ENCODE peak calls at places on chromosomes 13 and 19, in ten cellular contexts. D is endodermal cell, T is Caco-2, C is Peyer's patch, E is uterus, U is sigmoid colon, P is thoracic aorta, K is fibroblast of lung, H is mucosa of descending colon, N is ascending aorta. V is an unnamed sample. For H3K36me3, the result is how much of the 10 kb centered on the place peaks cover.

GRCh38 chr13:80339841-80340642 is 884 bp downstream of the SPRY2 start:
- DNase-seq in K (peak), C (peak), N (no peak), E (peak), P (no peak), D (peak), H (peak), U (peak), T (peak), V (no peak)

GRCh38 chr19:10339380-10339960 is at the start of gene ICAM3:
- DNase-seq in H (peak), C (peak), K (no peak), D (peak), P (no peak), E (no peak), T (no peak), U (no peak), N (no peak), V (no peak)

GRCh38 chr13:87078947-87079795 is 592.0 kb upstream of the SLITRK5 start:
- DNase-seq in N (no peak), C (no peak), U (no peak), P (no peak), D (no peak), H (no peak), T (no peak), E (no peak), K (no peak), V (no peak)

GRCh38 chr13:36712785-36713184 is 39.0 kb downstream of the SERTM1 start:
- DNase-seq in K (no peak), D (no peak), T (no peak), U (no peak), N (no peak), E (peak), P (no peak), C (no peak), H (no peak), V (peak)

GRCh38 chr13:89650226-89650625 is 1697.3 kb upstream of the MIR17HG start:
- DNase-seq in K (no peak), H (no peak), C (no peak), N (no peak), E (no peak), P (no peak), U (no peak), T (no peak), D (no peak), V (no peak)

GRCh38 chr13:82002693-82003092 is 1661.8 kb upstream of the SPRY2 start:
- DNase-seq in K (no peak), H (no peak), N (no peak), T (no peak), P (no peak), D (no peak), U (no peak), C (no peak), E (no peak), V (no peak)

GRCh38 chr19:35975608-35976214 is 19.3 kb upstream of the SDHAF1 start:
- DNase-seq in D (peak), K (peak), T (no peak), U (no peak), C (no peak), N (no peak), P (no peak), E (no peak), H (no peak), V (no peak)

GRCh38 chr19:13181747-13182388 is 31.7 kb downstream of the IER2 start:
- DNase-seq in P (no peak), T (no peak), D (no peak), C (peak), H (peak), K (peak), N (no peak), U (peak), E (peak), V (peak)

GRCh38 chr19:35038623-35039512 is 2.7 kb upstream of the HPN start:
- DNase-seq in T (no peak), K (peak), U (no peak), C (no peak), E (no peak), H (no peak), D (no peak), N (no peak), P (no peak), V (no peak)

GRCh38 chr19:15790096-15790495 is 2.6 kb downstream of the OR10H5 start:
- DNase-seq in D (no peak), C (no peak), E (no peak), K (no peak), U (no peak), H (no peak), N (no peak), P (no peak), T (no peak), V (no peak)

GRCh38 chr19:35478794-35479193 is 11.5 kb downstream of the KRTDAP start:
- DNase-seq in U (no peak), P (no peak), C (no peak), N (no peak), K (no peak), T (no peak), H (no peak), E (no peak), D (no peak), V (no peak)

GRCh38 chr13:45623516-45624090 is 8.1 kb upstream of the ERICH6B start:
- DNase-seq in T (no peak), N (no peak), H (no peak), K (peak), D (no peak), C (no peak), U (no peak), E (no peak), P (no peak), V (no peak)

GRCh38 chr19:10260141-10260584 is 8.1 kb downstream of the MRPL4 start:
- DNase-seq in E (no peak), N (no peak), K (no peak), C (no peak), U (no peak), T (no peak), P (no peak), D (no peak), H (no peak), V (no peak)

GRCh38 chr13:97367427-97367826 is 66.5 kb upstream of the RAP2A start:
- DNase-seq in E (peak), C (no peak), H (no peak), D (peak), T (no peak), K (peak), U (peak), N (no peak), P (no peak), V (peak)

GRCh38 chr13:41196620-41197019 is 2.3 kb upstream of the KBTBD7 start:
- DNase-seq in D (no peak), K (no peak), E (no peak), P (no peak), T (no peak), H (peak), C (no peak), U (no peak), N (no peak), V (no peak)

GRCh38 chr13:32829676-32830091 is 186.5 kb upstream of the KL start:
- DNase-seq in P (no peak), N (no peak), H (no peak), C (no peak), U (no peak), K (peak), T (peak), D (peak), E (no peak), V (peak)

GRCh38 chr19:5127710-5128109 is 158.8 kb downstream of the KDM4B start:
- DNase-seq in D (peak), C (peak), T (no peak), P (no peak), K (no peak), H (no peak), N (no peak), U (no peak), E (no peak), V (no peak)

GRCh38 chr19:12077375-12077774 is 12.8 kb downstream of the ZNF844 start:
- DNase-seq in D (no peak), E (no peak), C (no peak), T (no peak), P (no peak), N (no peak), U (no peak), K (no peak), H (no peak), V (no peak)

DNA sequence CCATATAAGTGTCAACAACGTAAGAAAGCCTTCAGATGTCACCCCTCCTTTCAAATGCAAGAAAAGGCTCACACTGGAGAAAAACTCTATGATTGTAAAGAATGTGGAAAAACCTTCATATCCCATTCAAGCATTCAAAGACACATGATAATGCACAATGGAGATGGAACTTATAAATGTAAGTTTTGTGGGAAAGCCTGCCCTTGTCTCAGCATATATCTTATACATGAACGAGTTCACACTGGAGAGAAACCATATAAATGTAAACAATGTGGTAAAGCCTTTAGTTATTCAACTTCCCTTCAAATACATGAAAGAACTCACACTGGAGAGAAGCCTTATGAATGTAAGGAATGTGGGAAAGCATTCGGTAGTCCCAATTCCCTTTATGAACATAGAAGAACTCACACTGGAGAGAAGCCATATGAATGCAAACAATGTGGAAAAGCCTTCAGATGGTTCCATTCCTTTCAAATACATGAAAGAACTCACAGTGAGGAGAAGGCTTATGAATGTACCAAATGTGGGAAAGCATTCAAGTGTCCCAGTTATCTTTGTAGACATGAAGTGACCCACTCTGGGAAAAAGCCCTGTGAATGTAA is 11.1 kb downstream of the ZNF844 start:
- DNase-seq in T (no peak), C (no peak), P (no peak), E (no peak), D (no peak), U (no peak), N (no peak), H (no peak), K (peak), V (no peak)
- H3K4me3 ChIP-seq in T (no peak), C (no peak), P (peak), E (no peak), D (peak), U (no peak), N (peak), H (no peak), K (no peak), V (no peak)

GRCh38 chr13:39585219-39585618 is 17.8 kb downstream of the LHFPL6 start:
- DNase-seq in H (no peak), U (no peak), K (no peak), T (no peak), C (no peak), E (no peak), N (no peak), P (no peak), D (no peak), V (no peak)
- TF ChIP-seq CTCF in H (no peak), U (no peak), K (no peak), T (no peak), C (no peak), E (no peak), N (no peak), P (no peak), D (no peak), V (no peak)

GRCh38 chr13:49399801-49400472 is 43.9 kb downstream of the CAB39L start:
- DNase-seq in C (no peak), E (no peak), P (no peak), N (no peak), U (no peak), H (peak), K (no peak), D (no peak), T (no peak), V (no peak)

GRCh38 chr13:49395416-49396277 is 48.2 kb downstream of the CAB39L start:
- DNase-seq in P (peak), C (no peak), K (peak), N (no peak), U (peak), E (peak), T (no peak), H (no peak), D (no peak), V (no peak)

GRCh38 chr13:49404621-49405020 is 39.2 kb downstream of the CAB39L start:
- DNase-seq in N (no peak), T (no peak), U (no peak), P (no peak), D (no peak), H (no peak), K (no peak), E (no peak), C (no peak), V (no peak)

GRCh38 chr13:49403966-49404365 is 39.9 kb downstream of the CAB39L start:
- DNase-seq in E (no peak), C (no peak), D (no peak), N (no peak), K (no peak), H (no peak), P (no peak), T (no peak), U (no peak), V (no peak)

GRCh38 chr13:49400755-49401659 is 42.9 kb downstream of the CAB39L start:
- DNase-seq in H (peak), P (no peak), T (peak), U (peak), C (no peak), K (peak), D (no peak), E (peak), N (no peak), V (peak)
- H3K36me3 ChIP-seq in H (under half), P (under half), T (under half), U (under half), C (under half), K (under half), D (under half), E (under half), N (under half), V (under half)

GRCh38 chr13:48655291-48655690 is 1.6 kb downstream of the CYSLTR2 start:
- DNase-seq in D (no peak), U (no peak), E (no peak), N (no peak), C (no peak), H (no peak), P (no peak), T (no peak), K (no peak), V (no peak)

GRCh38 chr13:48653074-48654054 is at the start of gene CYSLTR2:
- DNase-seq in D (no peak), U (no peak), C (no peak), E (no peak), P (no peak), H (no peak), N (no peak), T (no peak), K (peak), V (no peak)

GRCh38 chr13:48656621-48657020 is 2.9 kb downstream of the CYSLTR2 start:
- DNase-seq in D (no peak), N (no peak), E (no peak), H (no peak), U (no peak), P (no peak), K (no peak), C (no peak), T (no peak), V (no peak)

GRCh38 chr13:48654511-48654910 is 782 bp downstream of the CYSLTR2 start:
- DNase-seq in E (no peak), D (no peak), N (no peak), K (no peak), U (no peak), P (no peak), T (no peak), C (no peak), H (no peak), V (no peak)
- H3K4me3 ChIP-seq in E (no peak), D (no peak), N (no peak), K (no peak), U (no peak), P (no peak), T (no peak), C (no peak), H (no peak), V (no peak)

GRCh38 chr19:7970716-7971448 is 27.4 kb upstream of the TIMM44 start:
- DNase-seq in N (no peak), K (peak), H (peak), T (peak), E (no peak), D (peak), P (no peak), U (no peak), C (no peak), V (no peak)
- TF ChIP-seq CTCF in N (peak), K (peak), H (peak), T (peak), E (peak), D (peak), P (peak), U (peak), C (peak), V (peak)